ENCODE peak calls at places on chromosomes 2 and 18, in four cellular contexts. G, T, X and W are unnamed samples.

GRCh38 chr2:46294185-46294836 is 2.9 kb upstream of the EPAS1 start:
- DNase-seq in G (peak; percentile 37), T (no peak), X (peak; percentile 74), W (peak; percentile 51)

GRCh38 chr2:240506406-240507059 is 51.3 kb downstream of the ANKMY1 start:
- DNase-seq in X (no peak), T (peak; percentile 21), G (no peak), W (no peak)

GRCh38 chr2:53452957-53453748 is 314.5 kb upstream of the CHAC2 start:
- DNase-seq in X (no peak), G (no peak), T (peak; percentile 52), W (no peak)

GRCh38 chr2:29223851-29224692 is 108.9 kb downstream of the CLIP4 start:
- DNase-seq in X (no peak), G (peak; percentile 66), T (no peak), W (no peak)

GRCh38 chr2:27884546-27884945 is 5.6 kb downstream of the RBKS start:
- DNase-seq in T (no peak), G (no peak), X (no peak), W (no peak)

GRCh38 chr2:237156131-237156856 is 70.6 kb downstream of the COPS8 start:
- DNase-seq in X (no peak), T (no peak), G (peak; percentile 77), W (no peak)

GRCh38 chr2:241391892-241392665 is 36.0 kb downstream of the FARP2 start:
- DNase-seq in T (peak; percentile 42), X (peak; percentile 66), G (peak; percentile 56), W (no peak)

GRCh38 chr18:24762417-24762816 is 302.0 kb downstream of the HRH4 start:
- DNase-seq in X (no peak), G (no peak), T (no peak), W (no peak)

GRCh38 chr2:155250800-155251199 is 552.3 kb downstream of the KCNJ3 start:
- DNase-seq in X (peak; percentile 44), T (no peak), G (no peak), W (peak; percentile 5)

GRCh38 chr2:177314722-177315264 is 50.3 kb upstream of the NFE2L2 start:
- DNase-seq in X (no peak), G (no peak), T (no peak), W (no peak)

GRCh38 chr2:174633621-174633927 is 36.0 kb upstream of the WIPF1 start:
- DNase-seq in X (peak; percentile 20), G (no peak), T (no peak), W (no peak)

GRCh38 chr2:107932483-107932882 is 53.8 kb upstream of the SLC5A7 start:
- DNase-seq in G (peak; percentile 58), T (no peak), X (no peak), W (no peak)

GRCh38 chr2:141900826-141901225 is 230.0 kb downstream of the LRP1B start:
- DNase-seq in X (no peak), G (no peak), T (no peak), W (no peak)

DNA sequence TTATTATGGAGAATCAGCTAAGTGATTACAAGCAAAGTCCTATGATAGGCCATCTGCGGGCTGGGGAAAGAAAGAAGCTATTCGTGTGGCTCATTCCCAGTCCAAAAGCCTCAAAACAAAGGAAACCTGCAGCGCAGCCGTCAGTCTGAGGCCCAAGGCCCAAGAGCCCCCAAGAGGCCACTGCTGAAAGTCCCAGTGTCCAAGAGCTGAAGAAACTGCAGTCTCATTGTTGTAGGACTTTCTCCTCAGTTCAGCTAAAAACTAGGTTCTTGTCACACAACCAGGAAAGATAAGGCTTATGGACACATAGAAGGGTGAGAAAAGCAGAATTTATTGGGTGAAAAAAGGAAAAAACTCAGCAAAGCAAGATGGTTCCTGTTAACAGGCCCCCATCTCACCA is 143.2 kb downstream of the RHBDD1 start:
- DNase-seq in G (no peak), X (peak; percentile 64), T (no peak), W (no peak)
- TF ChIP-seq CTCF in G (no peak), X (peak; percentile 42), T (no peak), W (no peak)

GRCh38 chr2:18987021-18987420 is 371.4 kb downstream of the OSR1 start:
- DNase-seq in T (no peak), G (no peak), X (no peak), W (no peak)

GRCh38 chr2:18986046-18986445 is 372.4 kb downstream of the OSR1 start:
- DNase-seq in X (no peak), G (no peak), T (no peak), W (no peak)

GRCh38 chr2:18991177-18992168 is 366.9 kb downstream of the OSR1 start:
- DNase-seq in G (peak; percentile 91), T (peak; percentile 84), X (no peak), W (no peak)

GRCh38 chr2:18988557-18989232 is 369.7 kb downstream of the OSR1 start:
- DNase-seq in G (no peak), T (no peak), X (peak; percentile 82), W (no peak)

DNA sequence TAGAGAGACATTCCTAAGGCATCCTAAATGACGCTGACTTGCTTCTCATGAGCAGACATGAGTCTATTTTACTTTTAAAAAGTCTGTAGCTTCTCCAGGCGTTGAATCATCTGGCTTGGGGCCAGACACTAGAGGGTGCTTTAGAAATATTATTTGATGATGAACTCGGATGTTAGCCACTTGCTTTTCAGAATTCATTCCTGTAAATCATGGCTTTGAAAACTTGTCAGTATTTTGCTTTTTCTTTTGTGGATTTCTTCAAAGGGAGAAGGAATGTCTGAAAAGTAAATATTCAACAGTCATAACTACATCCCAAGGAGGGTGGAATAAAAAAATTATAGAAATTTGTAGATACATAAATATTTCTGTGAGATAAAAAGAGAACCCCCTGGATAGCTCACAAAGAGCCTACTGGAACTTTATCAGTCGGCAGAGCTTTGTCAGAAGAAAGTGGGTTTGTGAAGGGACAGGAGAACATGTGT is 370.8 kb downstream of the OSR1 start:
- DNase-seq in G (peak; percentile 93), X (no peak), T (peak; percentile 61), W (no peak)
- TF ChIP-seq CTCF in G (peak; percentile 36), X (no peak), T (no peak), W (no peak)

GRCh38 chr18:35592298-35592697 is 10.8 kb downstream of the GALNT1 start:
- DNase-seq in X (no peak), T (no peak), G (no peak), W (peak; percentile 58)

GRCh38 chr18:35590935-35591334 is 9.4 kb downstream of the GALNT1 start:
- DNase-seq in G (no peak), X (peak; percentile 39), T (no peak), W (no peak)

GRCh38 chr18:35588122-35588521 is 6.6 kb downstream of the GALNT1 start:
- DNase-seq in G (no peak), X (no peak), T (no peak), W (no peak)

GRCh38 chr18:35585608-35586007 is 4.1 kb downstream of the GALNT1 start:
- DNase-seq in G (no peak), X (no peak), T (no peak), W (no peak)

GRCh38 chr18:35588995-35589394 is 7.5 kb downstream of the GALNT1 start:
- DNase-seq in X (peak; percentile 35), T (no peak), G (no peak), W (no peak)
- TF ChIP-seq CTCF in X (peak; percentile 30), T (no peak), G (no peak), W (peak; percentile 38)

GRCh38 chr2:224072541-224073188 is 33.6 kb upstream of the SERPINE2 start:
- DNase-seq in X (no peak), T (no peak), G (peak; percentile 66), W (no peak)
- TF ChIP-seq CTCF in X (no peak), T (no peak), G (no peak), W (no peak)

GRCh38 chr2:181431674-181432073 is 25.5 kb upstream of the ITGA4 start:
- DNase-seq in X (no peak), T (no peak), G (no peak), W (no peak)
- TF ChIP-seq CTCF in X (no peak), T (no peak), G (no peak), W (no peak)

DNA sequence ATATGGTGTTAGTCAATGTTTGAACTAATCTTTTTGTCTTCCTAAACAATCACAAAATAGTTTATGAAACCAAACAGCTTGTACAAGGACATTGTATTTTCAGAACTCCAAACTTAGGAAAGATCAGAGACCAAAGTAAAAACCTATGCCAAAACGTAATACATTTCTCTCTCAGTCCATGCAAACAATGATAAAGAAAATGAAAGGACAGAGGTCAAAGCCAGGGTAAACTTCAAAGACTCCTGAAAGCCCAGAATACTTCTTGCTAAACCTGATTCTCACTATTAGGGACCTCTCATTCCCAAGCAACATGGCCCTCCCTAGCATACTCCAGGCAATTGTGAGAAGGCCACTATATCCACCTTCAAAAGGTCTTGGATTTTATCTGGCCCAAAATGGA is 105.1 kb upstream of the GALNT5 start:
- DNase-seq in X (no peak), T (no peak), G (no peak), W (no peak)
- TF ChIP-seq CTCF in X (no peak), T (no peak), G (no peak), W (no peak)

DNA sequence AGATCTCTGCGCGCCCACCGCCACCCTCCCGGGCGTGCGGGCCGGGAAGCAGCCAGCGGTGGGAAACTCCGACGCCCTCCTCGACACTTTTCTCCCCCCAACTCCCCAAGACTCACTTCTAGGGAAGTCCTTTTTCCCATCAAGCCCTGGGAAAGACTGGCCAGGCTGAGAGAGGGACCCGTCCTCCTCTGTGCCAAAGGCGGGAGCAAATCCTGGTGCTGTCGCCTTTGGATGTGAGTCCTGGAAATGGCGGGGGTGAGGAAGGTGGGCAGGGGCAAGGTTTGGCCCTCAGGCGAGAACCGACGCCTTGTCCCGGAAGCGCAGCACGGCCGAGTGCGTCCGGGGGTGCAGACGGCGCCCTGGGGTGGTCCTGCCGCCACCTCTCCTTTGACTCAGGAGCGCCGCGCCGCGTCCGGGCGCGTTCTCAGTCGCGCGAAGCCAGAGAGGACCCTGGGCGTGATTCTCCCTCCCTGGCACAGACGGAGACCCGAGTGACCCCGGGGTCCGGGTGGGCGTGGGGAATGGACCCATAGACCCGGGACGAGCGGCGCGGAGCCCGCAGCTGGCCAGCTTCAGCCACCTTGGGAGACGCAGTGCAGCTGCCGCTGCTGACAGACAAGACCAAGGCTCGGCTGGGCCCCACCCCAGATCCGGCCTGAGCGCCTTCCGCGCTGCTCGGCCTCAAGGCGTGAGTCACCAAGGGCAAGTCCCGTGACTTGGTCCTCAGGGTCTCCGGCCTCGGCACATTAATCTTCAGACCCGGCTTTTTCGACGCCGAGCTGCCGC is 3.5 kb upstream of the LBX2 start:
- DNase-seq in G (peak; percentile 89), T (peak; percentile 87), X (peak; percentile 54), W (peak; percentile 86)
- TF ChIP-seq CTCF in G (peak; percentile 32), T (no peak), X (peak; percentile 40), W (peak; percentile 54)

GRCh38 chr2:3379647-3380534 is at the start of gene TRAPPC12:
- DNase-seq in X (peak; percentile 90), T (peak; percentile 93), G (peak; percentile 82), W (peak; percentile 90)
- TF ChIP-seq CTCF in X (peak; percentile 54), T (no peak), G (peak; percentile 44), W (peak; percentile 53)

DNA sequence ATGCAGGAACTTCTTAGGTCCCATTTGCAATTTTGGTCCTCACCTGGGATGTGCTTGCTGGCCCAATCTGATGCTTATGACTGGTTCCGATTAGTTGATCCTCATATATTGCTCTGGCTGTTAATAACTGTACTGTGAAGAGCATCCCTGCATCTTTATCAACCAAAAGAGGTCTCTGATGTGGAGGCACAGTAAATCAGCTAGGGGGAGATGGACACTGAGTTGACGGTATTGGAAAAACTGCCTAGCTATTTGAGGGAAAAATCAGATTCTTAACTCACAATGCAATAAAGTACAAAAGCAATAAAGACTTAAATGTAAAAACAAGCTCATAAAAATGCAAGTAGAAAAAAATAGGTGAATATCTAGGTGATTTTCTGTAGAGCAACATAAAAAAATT is 188.0 kb upstream of the TCF4 start:
- DNase-seq in G (no peak), X (no peak), T (no peak), W (no peak)
- TF ChIP-seq CTCF in G (peak; percentile 16), X (peak; percentile 33), T (no peak), W (no peak)